ENCODE peak calls at places on chromosome 9, in seven cellular contexts. G is dorsolateral prefrontal cortex, M is astrocyte of the spinal cord, R is esophagus squamous epithelium, S is kidney epithelial cell, Y is choroid plexus epithelial cell, T is lung. U is an unnamed sample.

GRCh38 chr9:18438300-18438925 is 35.5 kb upstream of the ADAMTSL1 start:
- DNase-seq in R (no peak), Y (peak), S (no peak), T (no peak), G (peak), M (peak), U (no peak)

GRCh38 chr9:26747611-26748010 is 145.0 kb downstream of the CAAP1 start:
- DNase-seq in M (no peak), T (no peak), G (no peak), S (no peak), Y (no peak), R (no peak), U (no peak)

GRCh38 chr9:31045810-31046209 is 1338.6 kb upstream of the ACO1 start:
- DNase-seq in S (no peak), Y (no peak), R (no peak), G (no peak), M (no peak), T (no peak), U (no peak)

GRCh38 chr9:121292801-121293241 is 24.9 kb downstream of the GSN start:
- DNase-seq in Y (no peak), M (no peak), R (no peak), S (no peak), T (no peak), G (peak), U (no peak)

GRCh38 chr9:135347461-135347860 is 132.1 kb upstream of the PPP1R26 start:
- DNase-seq in T (no peak), M (no peak), Y (no peak), G (no peak), R (no peak), S (no peak), U (no peak)

GRCh38 chr9:38443181-38443580 is 18.9 kb upstream of the IGFBPL1 start:
- DNase-seq in G (no peak), Y (peak), M (peak), S (peak), T (no peak), R (no peak), U (no peak)

GRCh38 chr9:134221273-134222017 is 57.1 kb upstream of the RNU6ATAC start:
- DNase-seq in R (no peak), M (no peak), G (no peak), Y (no peak), T (no peak), S (no peak), U (no peak)

GRCh38 chr9:99104459-99105151 is at the start of gene TGFBR1:
- DNase-seq in T (peak), R (peak), S (peak), M (peak), G (peak), Y (peak), U (peak)

GRCh38 chr9:106613250-106613737 is 249.7 kb upstream of the ZNF462 start:
- DNase-seq in M (no peak), Y (no peak), G (no peak), R (no peak), T (peak), S (no peak), U (no peak)

GRCh38 chr9:136172412-136173079 is 32.4 kb downstream of the LHX3 start:
- DNase-seq in Y (no peak), S (no peak), M (no peak), T (no peak), G (no peak), R (no peak), U (no peak)

GRCh38 chr9:91253488-91253887 is 108.2 kb downstream of the AUH start:
- DNase-seq in Y (peak), R (no peak), T (no peak), S (no peak), G (no peak), M (no peak), U (peak)

GRCh38 chr9:136291306-136292025 is 12.4 kb downstream of the CCDC187 start:
- DNase-seq in G (no peak), M (no peak), Y (no peak), T (no peak), R (no peak), S (no peak), U (no peak)

GRCh38 chr9:89996717-89997116 is 391.9 kb downstream of the GADD45G start:
- DNase-seq in G (no peak), Y (no peak), R (no peak), M (no peak), T (no peak), S (no peak), U (peak)

GRCh38 chr9:35813434-35814105 is 1.3 kb downstream of the HINT2 start:
- DNase-seq in M (no peak), R (no peak), T (no peak), G (no peak), Y (peak), S (no peak), U (no peak)

GRCh38 chr9:79489241-79490000 is 82.3 kb upstream of the TLE4 start:
- DNase-seq in S (peak), T (no peak), R (no peak), G (peak), Y (peak), M (peak), U (no peak)

GRCh38 chr9:119003218-119003617 is 366.0 kb downstream of the BRINP1 start:
- DNase-seq in S (peak), Y (no peak), T (no peak), G (no peak), M (peak), R (no peak), U (no peak)
- TF ChIP-seq CTCF in S (no peak), Y (no peak), T (no peak), G (no peak), M (no peak), R (no peak), U (no peak)

GRCh38 chr9:87622936-87623335 is 103.0 kb upstream of the CTSL start:
- DNase-seq in Y (no peak), T (no peak), M (peak), S (no peak), R (no peak), G (no peak), U (no peak)
- TF ChIP-seq CTCF in Y (no peak), T (no peak), M (no peak), S (no peak), R (no peak), G (no peak), U (no peak)

GRCh38 chr9:113581865-113582697 is 118.6 kb downstream of the RGS3 start:
- DNase-seq in Y (peak), T (peak), R (peak), M (peak), G (peak), S (no peak), U (peak)
- TF ChIP-seq CTCF in Y (peak), T (peak), R (peak), M (peak), G (peak), S (peak), U (peak)

GRCh38 chr9:78130004-78130403 is 98.4 kb upstream of the GNAQ start:
- DNase-seq in R (no peak), T (no peak), S (no peak), Y (peak), G (peak), M (peak), U (peak)
- TF ChIP-seq CTCF in R (no peak), T (no peak), S (peak), Y (peak), G (peak), M (peak), U (no peak)

DNA sequence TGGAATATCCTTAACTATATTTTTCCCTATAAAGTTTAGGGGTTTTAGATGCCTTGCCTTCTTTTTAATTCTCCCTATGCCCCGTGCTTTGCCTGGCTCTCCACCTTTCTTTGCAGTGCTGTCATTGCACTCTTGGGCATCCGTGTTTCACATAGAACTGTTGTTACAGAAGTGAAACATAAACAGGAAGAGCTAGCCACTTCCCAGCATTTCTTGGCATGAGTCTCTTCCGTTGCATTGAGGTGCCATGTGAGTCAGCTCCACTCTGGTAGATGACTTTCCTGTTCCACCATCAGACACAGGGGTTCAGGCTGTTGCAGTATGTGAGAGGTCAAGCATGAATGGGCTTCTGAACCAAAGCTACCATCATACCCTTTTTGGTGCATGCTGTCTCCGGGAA is 73.4 kb downstream of the ANGPTL2 start:
- DNase-seq in Y (peak), T (peak), G (no peak), R (no peak), M (peak), S (peak), U (peak)
- TF ChIP-seq CTCF in Y (peak), T (no peak), G (no peak), R (peak), M (peak), S (no peak), U (no peak)

U was measured in activated CD8-positive, alpha-beta T cell treated with anti-CD3 and anti-CD28 coated beads for 36 hours.